ENCODE peak calls at places on chromosomes 13 and 19, in ten cellular contexts. Y, V, U, I, F, J, W, K, M and O are unnamed samples.

GRCh38 chr19:38005224-38005614 is 98.2 kb downstream of the SIPA1L3 start:
- DNase-seq in V (no peak), W (no peak), M (no peak), J (no peak), F (no peak), U (no peak), K (no peak), Y (no peak), I (no peak), O (no peak)

GRCh38 chr19:17156947-17157302 is 58.2 kb upstream of the USE1 start:
- DNase-seq in M (no peak), U (no peak), Y (no peak), I (no peak), V (no peak), F (no peak), W (no peak), J (no peak), K (no peak), O (no peak)

GRCh38 chr13:41696163-41697003 is 239.0 kb downstream of the RGCC start:
- DNase-seq in M (no peak), F (no peak), U (no peak), Y (no peak), J (no peak), I (no peak), K (peak), W (peak), V (no peak), O (peak)

GRCh38 chr19:37304190-37304883 is 66.6 kb upstream of the ZNF527 start:
- DNase-seq in K (no peak), V (no peak), U (no peak), W (no peak), Y (peak), I (peak), M (no peak), J (peak), F (no peak), O (no peak)

GRCh38 chr13:74062933-74063332 is 71.3 kb downstream of the KLF12 start:
- DNase-seq in J (no peak), K (no peak), I (no peak), F (no peak), Y (no peak), U (no peak), V (no peak), M (peak), W (no peak), O (no peak)

GRCh38 chr19:33577947-33578346 is 43.8 kb upstream of the CHST8 start:
- DNase-seq in J (no peak), V (no peak), Y (no peak), U (no peak), I (no peak), M (no peak), W (no peak), F (no peak), K (no peak), O (no peak)

GRCh38 chr13:46405457-46405856 is 18.4 kb upstream of the RUBCNL start:
- DNase-seq in W (no peak), Y (no peak), U (no peak), F (no peak), J (no peak), V (no peak), K (no peak), I (no peak), M (no peak), O (no peak)

GRCh38 chr13:68234278-68234677 is 1004.1 kb upstream of the PCDH9 start:
- DNase-seq in M (no peak), V (no peak), K (no peak), U (no peak), Y (no peak), I (no peak), J (no peak), F (no peak), W (no peak), O (peak)

GRCh38 chr19:18633321-18633720 is 3.5 kb upstream of the KLHL26 start:
- DNase-seq in K (no peak), W (no peak), Y (no peak), U (no peak), I (no peak), M (no peak), J (no peak), V (no peak), F (no peak), O (no peak)

GRCh38 chr19:10517760-10518443 is 655 bp upstream of the S1PR5 start:
- DNase-seq in W (no peak), F (no peak), V (no peak), K (no peak), J (peak), Y (no peak), U (no peak), M (peak), I (peak), O (no peak)

GRCh38 chr19:54521022-54521859 is 18.6 kb downstream of the LAIR2 start:
- DNase-seq in K (no peak), M (no peak), I (no peak), F (no peak), Y (no peak), J (no peak), W (no peak), V (no peak), U (no peak), O (no peak)

GRCh38 chr19:35000647-35001501 is 751 bp downstream of the GRAMD1A start:
- DNase-seq in Y (no peak), J (peak), K (no peak), U (peak), F (no peak), V (peak), M (peak), I (peak), W (no peak), O (peak)

GRCh38 chr19:40367577-40368434 is 19.3 kb downstream of the PLD3 start:
- DNase-seq in V (no peak), U (no peak), Y (no peak), J (no peak), F (no peak), W (no peak), I (no peak), M (no peak), K (no peak), O (no peak)

GRCh38 chr19:31818740-31819228 is 469.5 kb upstream of the TSHZ3 start:
- DNase-seq in U (no peak), F (no peak), J (no peak), Y (no peak), W (no peak), M (no peak), K (no peak), I (no peak), V (no peak), O (no peak)

GRCh38 chr19:950352-951066 is 24.7 kb downstream of the ARID3A start:
- DNase-seq in Y (no peak), J (no peak), F (no peak), V (no peak), U (no peak), M (no peak), K (no peak), I (no peak), W (no peak), O (no peak)

GRCh38 chr13:61128850-61129645 is 286.6 kb downstream of the PCDH20 start:
- DNase-seq in M (no peak), V (no peak), W (no peak), U (no peak), K (peak), I (no peak), J (no peak), F (no peak), Y (no peak), O (peak)

DNA sequence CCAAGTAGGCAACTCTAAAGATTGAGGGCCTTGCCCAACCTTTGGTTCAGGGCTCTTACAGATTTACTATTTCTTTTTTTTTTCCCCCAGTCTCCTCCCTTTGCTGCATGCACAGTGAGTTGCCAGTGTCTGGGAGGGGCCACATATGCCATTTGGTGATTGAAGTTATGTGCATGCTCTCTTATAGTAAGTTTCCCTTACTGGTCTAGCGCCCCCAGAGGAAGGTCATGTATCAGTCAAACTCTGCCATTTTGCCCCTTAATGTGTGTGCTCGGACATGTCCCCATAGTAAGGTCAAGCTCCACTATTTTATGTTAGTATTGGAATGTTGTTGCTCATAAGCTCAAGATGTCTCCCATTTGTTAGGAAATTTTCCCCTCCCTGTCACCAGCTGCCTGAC is 1138.0 kb upstream of the SLC10A2 start:
- DNase-seq in I (no peak), F (no peak), M (no peak), W (no peak), Y (no peak), V (no peak), K (no peak), U (no peak), J (no peak), O (no peak)
- TF ChIP-seq CTCF in I (no peak), F (no peak), M (no peak), W (no peak), Y (no peak), V (no peak), K (no peak), U (no peak), J (no peak), O (no peak)

GRCh38 chr19:42635233-42635539 is 40.5 kb upstream of the CEACAM8 start:
- DNase-seq in Y (no peak), U (no peak), V (no peak), K (no peak), M (no peak), F (no peak), I (no peak), J (no peak), W (no peak), O (no peak)
- TF ChIP-seq CTCF in Y (no peak), U (no peak), V (peak), K (no peak), M (no peak), F (no peak), I (peak), J (peak), W (no peak), O (no peak)

DNA sequence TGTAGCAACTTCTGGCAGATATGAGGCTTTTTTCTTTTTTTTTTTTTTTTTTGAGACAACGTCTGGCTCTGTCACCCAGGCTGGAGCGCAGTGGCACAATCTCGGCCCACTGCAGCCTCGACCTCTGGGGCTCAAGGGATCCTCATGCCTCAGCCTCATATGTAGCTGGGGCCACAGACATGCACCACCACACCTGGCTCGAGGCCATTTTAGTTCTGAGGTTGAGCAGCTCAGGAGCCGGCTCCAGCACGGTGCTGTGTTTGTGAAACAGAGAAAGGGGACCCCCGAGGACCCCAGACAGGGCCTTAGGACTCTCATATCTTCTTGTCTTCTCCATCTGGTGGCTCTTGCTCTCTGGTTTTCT is 3.4 kb upstream of the FLT3LG start:
- DNase-seq in J (no peak), F (no peak), W (no peak), V (no peak), M (no peak), I (no peak), K (no peak), U (no peak), Y (no peak), O (no peak)
- TF ChIP-seq CTCF in J (no peak), F (no peak), W (no peak), V (no peak), M (no peak), I (no peak), K (no peak), U (no peak), Y (no peak), O (no peak)

GRCh38 chr13:110239280-110240120 is 67.5 kb downstream of the COL4A1 start:
- DNase-seq in V (no peak), K (no peak), F (no peak), U (peak), M (no peak), I (no peak), J (no peak), W (no peak), Y (no peak), O (no peak)
- TF ChIP-seq CTCF in V (no peak), K (peak), F (no peak), U (no peak), M (no peak), I (no peak), J (no peak), W (no peak), Y (no peak), O (no peak)

GRCh38 chr19:4375620-4376228 is 24.6 kb downstream of the SH3GL1 start:
- DNase-seq in V (no peak), Y (no peak), J (peak), F (peak), K (peak), M (no peak), I (peak), W (no peak), U (no peak), O (peak)
- TF ChIP-seq CTCF in V (no peak), Y (peak), J (peak), F (peak), K (peak), M (no peak), I (no peak), W (peak), U (no peak), O (no peak)

GRCh38 chr19:48812094-48812929 is 1.5 kb upstream of the BCAT2 start:
- DNase-seq in F (no peak), M (peak), Y (peak), I (peak), K (no peak), W (no peak), V (peak), J (peak), U (peak), O (peak)
- TF ChIP-seq CTCF in F (no peak), M (no peak), Y (no peak), I (no peak), K (no peak), W (no peak), V (no peak), J (no peak), U (no peak), O (no peak)

GRCh38 chr13:44879452-44880058 is 109.7 kb downstream of the NUFIP1 start:
- DNase-seq in U (no peak), J (no peak), Y (no peak), W (no peak), V (no peak), I (no peak), F (no peak), M (no peak), K (no peak), O (peak)
- TF ChIP-seq CTCF in U (peak), J (no peak), Y (peak), W (peak), V (no peak), I (no peak), F (peak), M (no peak), K (peak), O (peak)

GRCh38 chr19:2885736-2886135 is 15.0 kb upstream of the ZNF57 start:
- DNase-seq in V (no peak), I (no peak), J (no peak), K (no peak), Y (no peak), W (no peak), U (no peak), F (no peak), M (no peak), O (no peak)
- TF ChIP-seq CTCF in V (no peak), I (no peak), J (no peak), K (no peak), Y (no peak), W (no peak), U (no peak), F (no peak), M (no peak), O (no peak)

DNA sequence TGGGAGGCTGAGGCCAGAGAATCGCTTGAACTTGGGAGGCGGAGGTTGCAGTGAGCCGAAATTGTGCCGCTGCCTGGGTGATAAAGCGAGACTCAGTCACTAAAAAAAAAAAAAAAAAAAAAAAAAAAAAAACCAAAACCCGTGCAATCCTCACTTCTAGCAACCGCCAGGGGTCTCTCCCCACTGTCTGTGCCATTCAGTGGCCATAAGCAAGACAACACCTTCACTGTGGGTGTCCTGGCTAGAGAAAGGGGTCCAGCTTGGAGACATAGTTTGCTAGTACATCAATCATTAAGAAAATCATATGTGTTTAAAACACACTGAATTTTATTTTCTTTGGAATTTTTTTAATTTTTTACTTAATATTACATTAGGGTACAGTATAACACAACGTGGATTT is 68.2 kb downstream of the RASL11A start:
- DNase-seq in M (no peak), F (no peak), W (no peak), V (no peak), K (no peak), Y (no peak), U (peak), I (peak), J (no peak), O (no peak)
- TF ChIP-seq CTCF in M (no peak), F (peak), W (peak), V (no peak), K (peak), Y (no peak), U (no peak), I (no peak), J (no peak), O (no peak)